ENCODE peak calls at places on chromosomes 5 and 9, in five cellular contexts. B is A549, E is H1, S is GM12878, K is HepG2. Z is an unnamed sample.

GRCh38 chr9:105713260-105713938 is 19.1 kb downstream of the TMEM38B start:
- DNase-seq in B (no peak), S (no peak), K (no peak), E (no peak), Z (no peak)

GRCh38 chr9:135324329-135324728 is 155.3 kb upstream of the PPP1R26 start:
- DNase-seq in K (no peak), B (no peak), E (no peak), S (no peak), Z (no peak)

GRCh38 chr9:69188975-69189374 is 14.9 kb downstream of the TJP2 start:
- DNase-seq in B (no peak), K (no peak), E (no peak), S (no peak), Z (peak)

GRCh38 chr5:31556461-31556860 is 24.4 kb downstream of the C5orf22 start:
- DNase-seq in B (no peak), S (no peak), K (no peak), E (no peak), Z (no peak)

GRCh38 chr5:127031147-127031862 is 947 bp upstream of the MARCHF3 start:
- DNase-seq in B (peak), K (no peak), S (no peak), E (no peak), Z (peak)

GRCh38 chr5:84642324-84642723 is 257.6 kb upstream of the EDIL3 start:
- DNase-seq in E (no peak), K (no peak), S (no peak), B (no peak), Z (no peak)

GRCh38 chr5:143887901-143888648 is 76.1 kb downstream of the HMHB1 start:
- DNase-seq in B (no peak), K (no peak), S (no peak), E (no peak), Z (no peak)

GRCh38 chr5:177392765-177393164 is 7.7 kb downstream of the PFN3 start:
- DNase-seq in S (no peak), K (no peak), B (no peak), E (no peak), Z (no peak)

GRCh38 chr5:138833726-138834480 is 41.2 kb downstream of the LRRTM2 start:
- DNase-seq in S (no peak), E (no peak), B (no peak), K (no peak), Z (no peak)

GRCh38 chr5:45355189-45355992 is 340.8 kb downstream of the HCN1 start:
- DNase-seq in E (no peak), S (no peak), K (no peak), B (no peak), Z (no peak)

GRCh38 chr5:39980056-39980455 is 555.3 kb upstream of the DAB2 start:
- DNase-seq in B (no peak), S (no peak), E (no peak), K (no peak), Z (no peak)

GRCh38 chr5:126540631-126541030 is 54.4 kb downstream of the ALDH7A1 start:
- DNase-seq in B (no peak), E (no peak), K (no peak), S (no peak), Z (no peak)

GRCh38 chr9:26669641-26670040 is 223.0 kb downstream of the CAAP1 start:
- DNase-seq in S (no peak), E (no peak), B (no peak), K (no peak), Z (no peak)

GRCh38 chr9:98316445-98317133 is 61.1 kb upstream of the TBC1D2 start:
- DNase-seq in E (no peak), S (no peak), B (no peak), K (no peak), Z (peak)

DNA sequence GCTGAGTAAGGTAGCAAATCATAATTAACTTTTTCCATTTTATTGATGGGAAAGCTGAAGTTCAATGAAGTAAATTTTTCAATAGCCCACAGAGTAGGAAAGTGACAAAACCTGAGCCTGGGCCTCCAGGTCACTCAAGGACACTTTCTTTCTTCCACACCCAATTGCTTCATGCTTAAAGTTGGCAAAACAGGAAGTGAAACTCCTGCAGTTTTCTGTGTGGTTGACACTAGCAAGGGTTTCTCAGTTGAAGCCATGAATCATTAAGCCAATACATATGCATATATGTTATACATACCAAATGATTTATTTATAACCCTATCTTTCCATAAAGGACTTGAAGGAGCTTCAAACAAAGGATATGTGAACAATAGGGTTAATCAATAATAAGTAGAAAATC is 13.9 kb downstream of the TLR4 start:
- DNase-seq in B (no peak), K (no peak), E (no peak), S (peak), Z (no peak)
- TF ChIP-seq KDM1A in B (no peak), K (no peak), E (no peak), S (no peak), Z (no peak)

DNA sequence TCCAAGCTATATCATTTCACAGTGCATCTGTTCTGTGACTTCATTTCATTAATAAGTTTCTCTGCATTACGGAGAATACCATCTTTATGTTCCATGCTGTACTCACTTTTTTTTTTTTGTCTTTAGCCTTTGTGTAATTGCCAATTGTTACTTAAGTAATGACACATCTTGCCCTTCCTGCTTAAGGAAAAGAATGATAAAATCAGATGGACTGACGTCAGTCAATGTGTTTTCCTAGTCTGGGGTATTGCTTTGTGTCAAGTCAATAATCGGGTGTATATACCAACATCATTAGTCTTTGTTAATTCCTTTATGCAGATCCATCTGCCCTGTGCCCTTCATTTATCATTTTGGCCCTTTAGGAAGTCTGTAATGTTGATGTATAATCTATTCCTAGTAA is 133.5 kb downstream of the CD180 start:
- DNase-seq in E (no peak), B (no peak), S (no peak), K (no peak), Z (no peak)
- TF ChIP-seq KDM1A in E (no peak), B (no peak), S (no peak), K (no peak), Z (no peak)

DNA sequence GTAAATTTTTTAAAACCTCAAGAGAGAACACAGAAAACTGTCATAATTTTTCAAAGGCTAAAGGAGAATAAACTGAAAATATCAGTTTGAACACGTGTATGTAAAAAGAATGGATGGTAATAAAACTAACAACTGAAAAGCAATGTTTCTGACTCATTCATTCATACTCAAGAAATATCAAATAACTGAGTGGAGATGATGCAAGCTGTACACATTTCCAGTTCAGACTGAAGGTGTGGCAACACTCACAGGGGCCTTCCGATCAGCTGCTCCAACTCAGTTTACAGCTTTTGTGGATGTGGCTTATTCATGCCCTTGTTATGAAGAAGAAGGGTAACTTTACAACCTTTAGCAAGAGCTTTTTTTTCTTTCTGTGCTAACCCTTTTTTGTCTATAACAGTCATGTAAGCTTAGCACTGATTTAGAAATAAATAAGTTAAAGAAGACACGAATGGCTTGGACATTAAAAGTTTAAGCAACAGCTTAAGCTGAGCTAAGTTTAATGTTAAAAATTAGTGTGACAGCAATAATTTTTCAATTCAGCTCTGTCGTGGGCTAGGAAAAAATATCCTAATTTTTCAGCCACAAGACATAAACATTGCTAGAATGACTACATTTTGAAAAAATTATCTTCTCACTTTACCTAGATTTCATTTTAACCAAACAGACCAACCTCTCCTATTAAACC is 453.5 kb downstream of the RAB3C start:
- DNase-seq in B (no peak), E (no peak), S (no peak), K (no peak), Z (no peak)
- TF ChIP-seq KDM1A in B (no peak), E (no peak), S (no peak), K (no peak), Z (no peak)

DNA sequence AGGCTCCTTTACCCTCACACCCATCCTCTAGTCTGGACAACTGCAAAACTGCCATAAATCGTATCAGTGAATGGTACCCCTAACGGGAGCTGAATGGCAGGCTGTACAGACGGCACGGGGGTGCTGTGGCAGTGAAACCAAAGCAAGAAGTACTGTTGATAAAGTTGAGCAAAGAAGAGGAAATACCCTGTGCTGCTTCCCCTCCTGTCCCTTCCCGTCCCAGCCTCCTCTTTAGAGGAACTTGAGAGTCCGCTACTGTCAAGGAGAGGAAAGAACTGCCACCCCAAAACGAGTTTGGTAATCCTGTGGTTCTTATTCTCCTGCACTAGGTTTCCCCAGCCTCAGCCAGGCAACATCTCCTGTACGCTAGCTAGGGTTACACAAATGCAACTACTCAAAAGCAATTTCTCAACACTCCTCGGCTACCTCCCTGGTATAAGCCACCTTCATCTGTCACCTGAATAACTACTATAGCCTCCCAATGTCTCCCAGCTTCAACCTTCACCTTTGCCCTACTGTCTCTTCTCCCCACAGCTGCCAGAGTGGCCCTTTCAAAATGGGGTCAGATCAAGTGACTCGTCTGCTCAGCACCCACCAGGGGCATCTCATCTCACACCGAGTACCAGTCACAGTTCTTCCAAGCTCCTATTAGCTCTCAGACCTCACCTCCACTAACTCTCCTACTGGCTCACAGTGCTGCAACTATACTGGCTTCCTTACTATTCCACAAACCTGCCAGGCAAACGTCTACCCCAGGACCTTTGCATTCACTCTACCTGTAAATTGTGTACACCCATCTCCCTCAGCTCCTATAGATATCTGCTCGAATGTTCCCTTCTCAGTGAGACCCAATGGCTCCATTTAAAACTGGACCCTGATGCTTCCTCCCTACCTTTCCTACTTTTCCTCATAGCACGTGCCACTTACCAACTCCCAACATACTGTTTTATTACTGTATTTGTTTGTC is 4.1 kb downstream of the GLRX start:
- DNase-seq in E (no peak), S (no peak), K (no peak), B (no peak), Z (no peak)
- TF ChIP-seq KDM1A in E (no peak), S (no peak), K (peak), B (peak), Z (no peak)

DNA sequence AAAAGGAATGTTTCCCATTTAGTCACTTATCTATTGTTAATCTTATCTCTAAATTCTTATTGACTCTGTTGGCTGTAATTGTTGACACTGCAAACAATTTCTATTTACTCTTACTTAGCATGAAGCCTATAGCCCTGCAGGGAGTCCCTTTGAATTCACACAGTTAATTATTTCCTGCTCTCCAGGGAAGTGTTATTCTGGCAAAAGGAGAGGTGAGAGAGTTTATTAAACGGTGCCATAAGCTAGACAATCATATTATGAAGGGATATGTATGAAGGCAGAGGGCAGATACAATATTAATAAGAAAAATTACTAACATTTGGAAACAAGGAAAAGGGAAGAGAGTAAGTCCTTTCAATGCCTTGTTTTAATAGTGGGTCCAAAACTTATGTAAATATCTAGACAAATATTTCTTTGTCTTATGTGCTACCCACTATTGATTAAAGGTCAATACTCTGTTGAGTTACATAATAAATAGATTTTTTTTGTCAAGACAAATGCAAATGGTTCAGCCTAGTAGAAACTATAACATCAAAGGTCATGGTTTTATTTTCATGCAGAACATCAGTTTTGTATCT is 107.1 kb downstream of the CDH18 start:
- DNase-seq in E (no peak), K (peak), S (no peak), B (no peak), Z (no peak)
- TF ChIP-seq KDM1A in E (no peak), K (no peak), S (no peak), B (no peak), Z (no peak)

GRCh38 chr5:168592014-168592368 is 12.8 kb upstream of the PANK3 start:
- DNase-seq in S (no peak), E (no peak), B (no peak), K (peak), Z (no peak)
- TF ChIP-seq KDM1A in S (no peak), E (no peak), B (no peak), K (peak), Z (no peak)

DNA sequence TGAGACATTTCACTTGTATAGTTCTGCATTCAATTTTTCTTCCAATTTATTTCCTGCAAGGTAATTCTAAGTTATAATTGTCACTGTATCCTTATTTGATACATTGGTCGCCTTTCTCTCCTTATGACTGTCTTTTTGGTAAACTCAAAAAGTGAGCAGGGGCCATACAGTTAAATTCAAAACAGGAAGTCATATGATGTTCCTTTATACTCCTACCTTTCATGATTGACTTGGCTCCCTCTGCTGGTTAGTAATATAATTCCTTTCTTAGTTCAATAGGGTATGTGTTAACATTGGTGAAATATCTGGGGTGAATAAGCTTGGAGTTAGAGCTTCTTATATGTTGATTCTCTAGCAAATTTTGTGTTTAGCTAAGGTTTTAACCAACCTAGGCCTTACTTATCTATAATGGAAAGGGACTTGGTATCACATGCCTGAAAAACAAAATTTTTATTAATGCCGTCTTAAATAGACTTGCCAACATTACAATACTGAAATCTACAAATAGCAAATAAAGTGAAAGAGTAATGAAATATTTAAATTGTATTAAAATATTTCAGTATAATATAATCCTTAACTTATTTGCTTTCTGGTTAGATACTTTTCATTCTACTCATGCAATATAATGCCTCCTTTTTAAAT is 6.0 kb upstream of the NIPBL start:
- DNase-seq in S (no peak), K (peak), E (no peak), B (peak), Z (peak)
- TF ChIP-seq KDM1A in S (no peak), K (no peak), E (no peak), B (no peak), Z (no peak)

GRCh38 chr9:81473708-81474107 is 215.6 kb downstream of the TLE1 start:
- DNase-seq in K (no peak), E (no peak), B (no peak), S (no peak), Z (no peak)
- TF ChIP-seq KDM1A in K (no peak), E (no peak), B (no peak), S (no peak), Z (no peak)

GRCh38 chr9:36293918-36294317 is 35.7 kb upstream of the GNE start:
- DNase-seq in K (no peak), S (no peak), B (no peak), E (no peak), Z (no peak)

GRCh38 chr9:36293171-36293570 is 34.9 kb upstream of the GNE start:
- DNase-seq in S (no peak), E (no peak), K (no peak), B (no peak), Z (no peak)

GRCh38 chr9:36290996-36291395 is 32.7 kb upstream of the GNE start:
- DNase-seq in K (no peak), S (no peak), E (no peak), B (no peak), Z (no peak)

GRCh38 chr9:36289836-36290435 is 31.7 kb upstream of the GNE start:
- DNase-seq in K (no peak), S (no peak), E (no peak), B (no peak), Z (no peak)

DNA sequence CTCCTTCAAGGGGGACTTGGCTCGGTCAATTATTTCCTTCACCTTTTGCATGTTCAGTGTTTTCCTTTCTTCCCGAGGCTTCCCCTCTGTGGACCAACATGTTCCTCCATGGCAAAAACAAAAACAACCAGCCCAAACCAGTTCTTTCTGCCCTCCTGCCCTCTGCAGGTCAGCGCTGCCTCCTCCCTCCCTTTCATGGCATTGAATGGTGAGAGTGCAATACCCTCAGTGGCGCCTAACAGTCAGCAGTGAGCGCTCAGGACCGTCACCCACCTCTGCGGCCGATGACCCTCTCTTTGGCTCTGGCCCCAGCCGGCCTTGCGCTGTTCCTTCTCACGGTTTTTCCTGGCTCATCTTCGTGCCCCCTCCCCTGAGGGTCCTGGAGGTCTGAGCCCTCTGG is 34.4 kb upstream of the GNE start:
- DNase-seq in K (no peak), S (no peak), E (no peak), B (no peak), Z (no peak)
- TF ChIP-seq KDM1A in K (no peak), S (no peak), E (no peak), B (no peak), Z (no peak)

Z was measured in K562.